ENCODE peak calls at places on chromosomes 16 and 17, in seven cellular contexts. One of them, this sample, is unnamed. For H3K4me1, the result is how much of the 10 kb centered on the place peaks cover.

GRCh38 chr17:61387511-61388305 is 11.9 kb upstream of the TBX2 start:
- DNase-seq in effector memory CD4-positive, alpha-beta T cell: no peak
- DNase-seq in breast epithelium: no peak
- DNase-seq in prostate gland: no peak
- DNase-seq in aorta: no peak
- DNase-seq in PC-9: no peak
- DNase-seq in adrenal gland: no peak
- DNase-seq in this sample: no peak

GRCh38 chr16:1645914-1646525 is 32.1 kb upstream of the JPT2 start:
- DNase-seq in effector memory CD4-positive, alpha-beta T cell: no peak
- DNase-seq in breast epithelium: peak
- DNase-seq in prostate gland: peak
- DNase-seq in aorta: no peak
- DNase-seq in PC-9: peak
- DNase-seq in adrenal gland: no peak
- DNase-seq in this sample: no peak

GRCh38 chr16:16890964-16891363 is 512.0 kb downstream of the NPIPA7 start:
- DNase-seq in effector memory CD4-positive, alpha-beta T cell: no peak
- DNase-seq in breast epithelium: no peak
- DNase-seq in prostate gland: no peak
- DNase-seq in aorta: no peak
- DNase-seq in PC-9: no peak
- DNase-seq in adrenal gland: no peak
- DNase-seq in this sample: peak

GRCh38 chr16:53198933-53199332 is 144.1 kb downstream of the CHD9 start:
- DNase-seq in effector memory CD4-positive, alpha-beta T cell: no peak
- DNase-seq in breast epithelium: no peak
- DNase-seq in prostate gland: no peak
- DNase-seq in aorta: no peak
- DNase-seq in PC-9: no peak
- DNase-seq in adrenal gland: no peak
- DNase-seq in this sample: no peak

GRCh38 chr16:81388357-81388756 is 56.3 kb upstream of the CMIP start:
- DNase-seq in effector memory CD4-positive, alpha-beta T cell: no peak
- DNase-seq in breast epithelium: no peak
- DNase-seq in prostate gland: no peak
- DNase-seq in aorta: no peak
- DNase-seq in PC-9: no peak
- DNase-seq in adrenal gland: no peak
- DNase-seq in this sample: no peak

GRCh38 chr17:54902611-54903010 is 2.0 kb downstream of the TOM1L1 start:
- DNase-seq in effector memory CD4-positive, alpha-beta T cell: no peak
- DNase-seq in breast epithelium: no peak
- DNase-seq in prostate gland: no peak
- DNase-seq in aorta: no peak
- DNase-seq in PC-9: no peak
- DNase-seq in adrenal gland: no peak
- DNase-seq in this sample: no peak

GRCh38 chr16:79317521-79317920 is 283.0 kb downstream of the MAF start:
- DNase-seq in effector memory CD4-positive, alpha-beta T cell: no peak
- DNase-seq in breast epithelium: no peak
- DNase-seq in prostate gland: no peak
- DNase-seq in aorta: no peak
- DNase-seq in PC-9: no peak
- DNase-seq in adrenal gland: no peak
- DNase-seq in this sample: no peak

GRCh38 chr17:15009087-15009486 is 256.0 kb downstream of the PMP22 start:
- DNase-seq in effector memory CD4-positive, alpha-beta T cell: no peak
- DNase-seq in breast epithelium: no peak
- DNase-seq in prostate gland: no peak
- DNase-seq in aorta: no peak
- DNase-seq in PC-9: no peak
- DNase-seq in adrenal gland: no peak
- DNase-seq in this sample: no peak

GRCh38 chr16:30637952-30638351 is 12.8 kb upstream of the PRR14 start:
- DNase-seq in effector memory CD4-positive, alpha-beta T cell: no peak
- DNase-seq in breast epithelium: no peak
- DNase-seq in prostate gland: no peak
- DNase-seq in aorta: no peak
- DNase-seq in PC-9: peak
- DNase-seq in adrenal gland: no peak
- DNase-seq in this sample: peak

GRCh38 chr16:81237282-81237681 is 1.2 kb upstream of the BCO1 start:
- DNase-seq in effector memory CD4-positive, alpha-beta T cell: no peak
- DNase-seq in breast epithelium: peak
- DNase-seq in prostate gland: peak
- DNase-seq in aorta: no peak
- DNase-seq in PC-9: no peak
- DNase-seq in adrenal gland: no peak
- DNase-seq in this sample: no peak

GRCh38 chr17:45413498-45413923 is 19.2 kb downstream of the ARHGAP27 start:
- DNase-seq in effector memory CD4-positive, alpha-beta T cell: no peak
- DNase-seq in breast epithelium: no peak
- DNase-seq in prostate gland: no peak
- DNase-seq in aorta: peak
- DNase-seq in PC-9: no peak
- DNase-seq in adrenal gland: peak
- DNase-seq in this sample: no peak

GRCh38 chr16:85010931-85011845 is at the start of gene ZDHHC7:
- DNase-seq in effector memory CD4-positive, alpha-beta T cell: peak
- DNase-seq in breast epithelium: peak
- DNase-seq in prostate gland: peak
- DNase-seq in aorta: peak
- DNase-seq in PC-9: peak
- DNase-seq in adrenal gland: peak
- DNase-seq in this sample: peak

GRCh38 chr16:21283521-21284289 is 5.6 kb upstream of the CRYM start:
- DNase-seq in effector memory CD4-positive, alpha-beta T cell: no peak
- DNase-seq in breast epithelium: no peak
- DNase-seq in prostate gland: peak
- DNase-seq in aorta: peak
- DNase-seq in PC-9: no peak
- DNase-seq in adrenal gland: no peak
- DNase-seq in this sample: no peak

GRCh38 chr16:57994778-57995177 is 5.7 kb downstream of the ZNF319 start:
- DNase-seq in effector memory CD4-positive, alpha-beta T cell: peak
- DNase-seq in breast epithelium: no peak
- DNase-seq in prostate gland: no peak
- DNase-seq in aorta: peak
- DNase-seq in PC-9: peak
- DNase-seq in adrenal gland: peak
- DNase-seq in this sample: peak

GRCh38 chr16:55152875-55153390 is 171.1 kb upstream of the IRX6 start:
- DNase-seq in effector memory CD4-positive, alpha-beta T cell: no peak
- DNase-seq in breast epithelium: no peak
- DNase-seq in prostate gland: no peak
- DNase-seq in aorta: no peak
- DNase-seq in PC-9: no peak
- DNase-seq in adrenal gland: no peak
- DNase-seq in this sample: no peak

GRCh38 chr16:628321-629061 is 2.3 kb upstream of the WFIKKN1 start:
- DNase-seq in effector memory CD4-positive, alpha-beta T cell: no peak
- DNase-seq in breast epithelium: no peak
- DNase-seq in prostate gland: no peak
- DNase-seq in aorta: peak
- DNase-seq in PC-9: no peak
- DNase-seq in adrenal gland: no peak
- DNase-seq in this sample: no peak

GRCh38 chr16:86994651-86995171 is 322.5 kb downstream of the C16orf95 start:
- DNase-seq in effector memory CD4-positive, alpha-beta T cell: no peak
- DNase-seq in breast epithelium: no peak
- DNase-seq in prostate gland: no peak
- DNase-seq in aorta: no peak
- DNase-seq in PC-9: no peak
- DNase-seq in adrenal gland: no peak
- DNase-seq in this sample: no peak

GRCh38 chr17:43784628-43785101 is 4.4 kb downstream of the CFAP97D1 start:
- DNase-seq in effector memory CD4-positive, alpha-beta T cell: no peak
- DNase-seq in breast epithelium: no peak
- DNase-seq in prostate gland: no peak
- DNase-seq in aorta: no peak
- DNase-seq in PC-9: no peak
- DNase-seq in adrenal gland: no peak
- DNase-seq in this sample: no peak

GRCh38 chr16:19132898-19133297 is 19.1 kb downstream of the ITPRIPL2 start:
- DNase-seq in effector memory CD4-positive, alpha-beta T cell: no peak
- DNase-seq in breast epithelium: no peak
- DNase-seq in prostate gland: no peak
- DNase-seq in aorta: peak
- DNase-seq in PC-9: no peak
- DNase-seq in adrenal gland: no peak
- DNase-seq in this sample: no peak

GRCh38 chr16:19128454-19129210 is 14.9 kb downstream of the ITPRIPL2 start:
- DNase-seq in effector memory CD4-positive, alpha-beta T cell: no peak
- DNase-seq in breast epithelium: no peak
- DNase-seq in prostate gland: no peak
- DNase-seq in aorta: no peak
- DNase-seq in PC-9: no peak
- DNase-seq in adrenal gland: no peak
- DNase-seq in this sample: no peak

GRCh38 chr16:19131809-19132777 is 18.3 kb downstream of the ITPRIPL2 start:
- DNase-seq in effector memory CD4-positive, alpha-beta T cell: no peak
- DNase-seq in breast epithelium: no peak
- DNase-seq in prostate gland: no peak
- DNase-seq in aorta: no peak
- DNase-seq in PC-9: no peak
- DNase-seq in adrenal gland: no peak
- DNase-seq in this sample: no peak

GRCh38 chr16:19130852-19131808 is 17.4 kb downstream of the ITPRIPL2 start:
- DNase-seq in effector memory CD4-positive, alpha-beta T cell: no peak
- DNase-seq in breast epithelium: no peak
- DNase-seq in prostate gland: peak
- DNase-seq in aorta: peak
- DNase-seq in PC-9: peak
- DNase-seq in adrenal gland: peak
- DNase-seq in this sample: peak

GRCh38 chr16:19130385-19130784 is 16.6 kb downstream of the ITPRIPL2 start:
- DNase-seq in effector memory CD4-positive, alpha-beta T cell: no peak
- DNase-seq in breast epithelium: no peak
- DNase-seq in prostate gland: no peak
- DNase-seq in aorta: no peak
- DNase-seq in PC-9: no peak
- DNase-seq in adrenal gland: no peak
- DNase-seq in this sample: no peak
- H3K4me1 ChIP-seq in effector memory CD4-positive, alpha-beta T cell: under half
- H3K4me1 ChIP-seq in breast epithelium: under half
- H3K4me1 ChIP-seq in prostate gland: under half
- H3K4me1 ChIP-seq in aorta: under half
- H3K4me1 ChIP-seq in PC-9: under half
- H3K4me1 ChIP-seq in adrenal gland: under half
- H3K4me1 ChIP-seq in this sample: under half

GRCh38 chr16:11526921-11527320 is 59.8 kb downstream of the LITAF start:
- DNase-seq in effector memory CD4-positive, alpha-beta T cell: no peak
- DNase-seq in breast epithelium: no peak
- DNase-seq in prostate gland: no peak
- DNase-seq in aorta: no peak
- DNase-seq in PC-9: no peak
- DNase-seq in adrenal gland: no peak
- DNase-seq in this sample: no peak
- H3K27ac ChIP-seq in effector memory CD4-positive, alpha-beta T cell: no peak
- H3K27ac ChIP-seq in breast epithelium: no peak
- H3K27ac ChIP-seq in prostate gland: no peak
- H3K27ac ChIP-seq in aorta: no peak
- H3K27ac ChIP-seq in PC-9: no peak
- H3K27ac ChIP-seq in adrenal gland: no peak
- H3K27ac ChIP-seq in this sample: no peak

GRCh38 chr16:4433914-4434787 is 8.5 kb downstream of the DNAJA3 start:
- DNase-seq in effector memory CD4-positive, alpha-beta T cell: no peak
- DNase-seq in breast epithelium: no peak
- DNase-seq in prostate gland: no peak
- DNase-seq in aorta: no peak
- DNase-seq in PC-9: no peak
- DNase-seq in adrenal gland: no peak
- DNase-seq in this sample: no peak

GRCh38 chr16:4433228-4433627 is 7.6 kb downstream of the DNAJA3 start:
- DNase-seq in effector memory CD4-positive, alpha-beta T cell: no peak
- DNase-seq in breast epithelium: no peak
- DNase-seq in prostate gland: no peak
- DNase-seq in aorta: no peak
- DNase-seq in PC-9: no peak
- DNase-seq in adrenal gland: no peak
- DNase-seq in this sample: no peak

GRCh38 chr16:4428500-4428899 is 2.8 kb downstream of the DNAJA3 start:
- DNase-seq in effector memory CD4-positive, alpha-beta T cell: no peak
- DNase-seq in breast epithelium: no peak
- DNase-seq in prostate gland: no peak
- DNase-seq in aorta: peak
- DNase-seq in PC-9: no peak
- DNase-seq in adrenal gland: no peak
- DNase-seq in this sample: no peak

GRCh38 chr16:4426722-4427372 is 1.2 kb downstream of the DNAJA3 start:
- DNase-seq in effector memory CD4-positive, alpha-beta T cell: no peak
- DNase-seq in breast epithelium: no peak
- DNase-seq in prostate gland: no peak
- DNase-seq in aorta: peak
- DNase-seq in PC-9: no peak
- DNase-seq in adrenal gland: no peak
- DNase-seq in this sample: no peak

DNA sequence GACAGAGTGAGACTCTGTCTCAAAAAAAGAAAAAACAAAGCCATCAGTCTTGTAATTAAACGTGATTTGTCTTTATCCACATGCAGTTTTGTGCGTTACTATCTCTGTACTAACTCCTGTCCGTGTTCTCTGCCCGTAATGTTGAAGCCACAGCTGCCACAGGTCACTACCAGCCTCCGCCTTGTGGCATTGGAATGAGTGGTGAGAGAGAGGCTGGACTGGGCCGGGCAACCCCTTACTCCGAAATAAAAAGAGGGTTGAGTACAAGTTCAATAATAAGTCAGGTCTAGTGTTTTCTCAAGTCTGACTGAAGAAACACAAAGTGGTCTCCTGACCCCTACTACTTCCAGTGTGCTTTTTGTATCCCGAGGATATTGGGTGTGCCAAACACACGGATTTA is 5.4 kb downstream of the DNAJA3 start:
- DNase-seq in effector memory CD4-positive, alpha-beta T cell: no peak
- DNase-seq in breast epithelium: no peak
- DNase-seq in prostate gland: no peak
- DNase-seq in aorta: no peak
- DNase-seq in PC-9: no peak
- DNase-seq in adrenal gland: no peak
- DNase-seq in this sample: no peak
- H3K4me1 ChIP-seq in effector memory CD4-positive, alpha-beta T cell: under half
- H3K4me1 ChIP-seq in breast epithelium: under half
- H3K4me1 ChIP-seq in prostate gland: under half
- H3K4me1 ChIP-seq in aorta: under half
- H3K4me1 ChIP-seq in PC-9: under half
- H3K4me1 ChIP-seq in adrenal gland: under half
- H3K4me1 ChIP-seq in this sample: under half

GRCh38 chr16:19418200-19418599 is 517 bp downstream of the TMC5 start:
- DNase-seq in effector memory CD4-positive, alpha-beta T cell: no peak
- DNase-seq in breast epithelium: no peak
- DNase-seq in prostate gland: no peak
- DNase-seq in aorta: no peak
- DNase-seq in PC-9: no peak
- DNase-seq in adrenal gland: no peak
- DNase-seq in this sample: no peak
- H3K27ac ChIP-seq in effector memory CD4-positive, alpha-beta T cell: no peak
- H3K27ac ChIP-seq in breast epithelium: peak
- H3K27ac ChIP-seq in prostate gland: peak
- H3K27ac ChIP-seq in aorta: no peak
- H3K27ac ChIP-seq in PC-9: peak
- H3K27ac ChIP-seq in adrenal gland: no peak
- H3K27ac ChIP-seq in this sample: no peak

GRCh38 chr17:1399366-1399678 is 700 bp downstream of the YWHAE start:
- DNase-seq in effector memory CD4-positive, alpha-beta T cell: no peak
- DNase-seq in breast epithelium: no peak
- DNase-seq in prostate gland: no peak
- DNase-seq in aorta: peak
- DNase-seq in PC-9: no peak
- DNase-seq in adrenal gland: no peak
- DNase-seq in this sample: peak
- H3K4me1 ChIP-seq in effector memory CD4-positive, alpha-beta T cell: under half
- H3K4me1 ChIP-seq in breast epithelium: under half
- H3K4me1 ChIP-seq in prostate gland: under half
- H3K4me1 ChIP-seq in aorta: under half
- H3K4me1 ChIP-seq in PC-9: under half
- H3K4me1 ChIP-seq in adrenal gland: under half
- H3K4me1 ChIP-seq in this sample: under half

This sample was measured in OCI-LY7.